ENCODE peak calls at places on chromosomes 3 and 15, in eight cellular contexts. V is M059J; E is GM23338; W is AG20443; R is stimulated activated CD8-positive, alpha-beta memory T cell treated with anti-CD3 and anti-CD28 coated beads, Interleukin-2, amount 100 ng/mL, for 1 hour; H is heart right ventricle; A is T-cell; X is lower leg skin. U is an unnamed sample.

GRCh38 chr15:74468341-74469032 is 7.5 kb upstream of the UBL7 start:
- DNase-seq in H (no peak), W (no peak), E (no peak), X (peak), R (no peak), V (no peak), A (no peak), U (no peak)

GRCh38 chr15:75731248-75732100 is 18.8 kb upstream of the CSPG4 start:
- DNase-seq in X (no peak), H (peak), R (no peak), V (no peak), E (peak), W (no peak), A (no peak), U (no peak)

GRCh38 chr3:126180477-126181397 is at the start of gene ALDH1L1:
- DNase-seq in W (no peak), X (no peak), H (peak), E (peak), R (no peak), A (no peak), V (peak), U (peak)

GRCh38 chr3:187833375-187833774 is 88.1 kb upstream of the BCL6 start:
- DNase-seq in W (no peak), E (no peak), X (no peak), A (no peak), H (no peak), R (no peak), V (no peak), U (no peak)

GRCh38 chr3:25297667-25298585 is 130.1 kb upstream of the RARB start:
- DNase-seq in A (no peak), X (no peak), R (no peak), H (no peak), V (no peak), E (peak), W (no peak), U (no peak)

GRCh38 chr3:118792191-118792590 is 242.5 kb downstream of the IGSF11 start:
- DNase-seq in R (no peak), A (no peak), E (no peak), X (no peak), H (no peak), W (no peak), V (no peak), U (no peak)

GRCh38 chr3:30476373-30477082 is 129.9 kb upstream of the TGFBR2 start:
- DNase-seq in W (no peak), A (no peak), E (no peak), H (no peak), R (no peak), X (no peak), V (peak), U (peak)

GRCh38 chr3:125191256-125191655 is 21.3 kb downstream of the SLC12A8 start:
- DNase-seq in A (no peak), X (peak), V (no peak), H (no peak), W (peak), R (no peak), E (no peak), U (no peak)

GRCh38 chr3:58193682-58194407 is 16.9 kb downstream of the DNASE1L3 start:
- DNase-seq in X (no peak), E (no peak), A (no peak), V (no peak), W (no peak), R (no peak), H (no peak), U (no peak)

GRCh38 chr3:12187448-12188327 is 29.0 kb upstream of the TIMP4 start:
- DNase-seq in E (no peak), W (peak), R (no peak), H (no peak), A (no peak), X (peak), V (peak), U (peak)

GRCh38 chr15:63603516-63603915 is 6.3 kb downstream of the FBXL22 start:
- DNase-seq in A (no peak), W (no peak), X (no peak), R (no peak), V (no peak), E (no peak), H (no peak), U (no peak)

GRCh38 chr3:194154346-194154745 is 18.4 kb downstream of the HES1 start:
- DNase-seq in E (no peak), A (no peak), V (no peak), H (no peak), R (no peak), W (no peak), X (no peak), U (no peak)

GRCh38 chr3:70702132-70702531 is 389.7 kb upstream of the MDFIC2 start:
- DNase-seq in X (no peak), R (no peak), A (no peak), W (no peak), V (peak), H (no peak), E (no peak), U (no peak)

GRCh38 chr3:143753456-143753855 is 94.8 kb downstream of the SLC9A9 start:
- DNase-seq in H (no peak), A (no peak), R (no peak), E (no peak), W (no peak), X (no peak), V (no peak), U (no peak)

GRCh38 chr15:58185439-58185838 is 47.3 kb downstream of the AQP9 start:
- DNase-seq in W (no peak), H (no peak), V (no peak), E (no peak), R (no peak), A (no peak), X (no peak), U (no peak)

GRCh38 chr15:88860212-88860611 is 35.1 kb downstream of the HAPLN3 start:
- DNase-seq in V (no peak), W (no peak), E (no peak), R (no peak), H (no peak), A (no peak), X (no peak), U (no peak)

GRCh38 chr15:70195808-70196304 is 98.1 kb upstream of the TLE3 start:
- DNase-seq in A (no peak), X (peak), V (peak), E (no peak), H (peak), R (no peak), W (peak), U (peak)

GRCh38 chr15:39896101-39896500 is 24.0 kb downstream of the GPR176 start:
- DNase-seq in V (peak), X (no peak), R (no peak), W (no peak), A (no peak), E (no peak), H (no peak), U (no peak)

GRCh38 chr3:72152551-72153476 is 367.9 kb upstream of the PROK2 start:
- DNase-seq in W (peak), V (peak), X (no peak), E (no peak), R (no peak), A (no peak), H (peak), U (peak)

GRCh38 chr15:62482715-62483429 is 317.8 kb upstream of the C2CD4B start:
- DNase-seq in A (no peak), V (peak), W (peak), H (no peak), E (peak), X (peak), R (no peak), U (peak)

GRCh38 chr3:57999423-58000115 is 8.7 kb upstream of the FLNB start:
- DNase-seq in R (no peak), E (no peak), V (no peak), W (no peak), H (no peak), A (no peak), X (no peak), U (no peak)

GRCh38 chr3:189119947-189120346 is 51.8 kb upstream of the TPRG1 start:
- DNase-seq in W (peak), H (no peak), V (no peak), X (no peak), R (no peak), A (no peak), E (no peak), U (no peak)

GRCh38 chr3:16090711-16091110 is 83.8 kb upstream of the GALNT15 start:
- DNase-seq in R (no peak), H (no peak), A (no peak), E (no peak), V (no peak), X (no peak), W (no peak), U (no peak)

GRCh38 chr3:34808287-34808686 is 831.0 kb upstream of the ARPP21 start:
- DNase-seq in A (no peak), H (no peak), X (no peak), R (no peak), W (no peak), E (peak), V (no peak), U (no peak)

GRCh38 chr3:188196232-188196990 is 42.5 kb downstream of the LPP start:
- DNase-seq in W (no peak), R (no peak), A (no peak), H (no peak), E (no peak), X (no peak), V (peak), U (peak)

GRCh38 chr3:45181496-45181895 is 35.3 kb upstream of the CDCP1 start:
- DNase-seq in E (no peak), H (no peak), V (no peak), A (no peak), X (peak), R (no peak), W (no peak), U (no peak)

GRCh38 chr3:83500422-83500821 is 1458.4 kb upstream of the CADM2 start:
- DNase-seq in W (no peak), R (no peak), A (no peak), X (no peak), V (no peak), H (no peak), E (no peak), U (no peak)

GRCh38 chr3:185401319-185401955 is 38.5 kb downstream of the MAP3K13 start:
- DNase-seq in E (no peak), R (no peak), A (no peak), V (peak), W (no peak), X (no peak), H (no peak), U (peak)

GRCh38 chr3:195063596-195064193 is 207.3 kb downstream of the XXYLT1 start:
- DNase-seq in V (no peak), H (no peak), W (no peak), R (no peak), A (no peak), X (no peak), E (no peak), U (no peak)

GRCh38 chr15:86555939-86556725 is 476.5 kb downstream of the AGBL1 start:
- DNase-seq in R (no peak), V (no peak), W (no peak), E (no peak), H (no peak), A (no peak), X (no peak), U (no peak)

GRCh38 chr3:127388412-127388811 is 100.6 kb upstream of the PRR20G start:
- DNase-seq in W (no peak), H (no peak), A (no peak), X (no peak), R (no peak), V (no peak), E (no peak), U (no peak)

GRCh38 chr15:99613481-99613880 is 47.7 kb downstream of the MEF2A start:
- DNase-seq in W (no peak), E (no peak), A (no peak), R (no peak), V (no peak), X (no peak), H (no peak), U (no peak)

GRCh38 chr15:64623347-64624024 is 151.9 kb downstream of the RBPMS2 start:
- DNase-seq in R (no peak), E (no peak), A (no peak), W (no peak), V (no peak), H (no peak), X (no peak), U (no peak)

U was measured in EL.